ENCODE peak calls at places on chromosomes 2 and 18, in four cellular contexts. I is K562, N is HCT116, A is H1. E is an unnamed sample.

GRCh38 chr2:27131429-27131828 is 3.0 kb downstream of the PREB start:
- DNase-seq in A (no peak), N (no peak), I (no peak), E (no peak)

GRCh38 chr2:189142893-189143759 is 36.4 kb downstream of the COL5A2 start:
- DNase-seq in I (peak), A (peak), N (peak), E (peak)

GRCh38 chr2:9256570-9257043 is 50.0 kb downstream of the ASAP2 start:
- DNase-seq in A (no peak), I (no peak), N (no peak), E (no peak)

GRCh38 chr2:43950383-43951008 is 45.3 kb downstream of the LRPPRC start:
- DNase-seq in I (no peak), N (peak), A (no peak), E (peak)

GRCh38 chr18:73782405-73782804 is 365.2 kb downstream of the FBXO15 start:
- DNase-seq in N (no peak), I (no peak), A (no peak), E (no peak)

GRCh38 chr18:60943297-60943696 is 389.9 kb upstream of the CDH20 start:
- DNase-seq in I (no peak), N (no peak), A (no peak), E (no peak)

GRCh38 chr2:151878655-151879563 is 50.7 kb upstream of the ARL5A start:
- DNase-seq in N (peak), I (no peak), A (no peak), E (peak)

GRCh38 chr2:50449306-50449705 is 582.6 kb downstream of the NRXN1 start:
- DNase-seq in I (no peak), N (no peak), A (no peak), E (no peak)

GRCh38 chr18:8506251-8507049 is 102.8 kb upstream of the RAB12 start:
- DNase-seq in N (no peak), A (peak), I (no peak), E (no peak)

GRCh38 chr2:96264656-96265348 is 995 bp downstream of the TMEM127 start:
- DNase-seq in I (no peak), N (no peak), A (no peak), E (peak)

GRCh38 chr18:44579745-44580144 is 100.9 kb upstream of the SETBP1 start:
- DNase-seq in A (no peak), N (no peak), I (no peak), E (no peak)

DNA sequence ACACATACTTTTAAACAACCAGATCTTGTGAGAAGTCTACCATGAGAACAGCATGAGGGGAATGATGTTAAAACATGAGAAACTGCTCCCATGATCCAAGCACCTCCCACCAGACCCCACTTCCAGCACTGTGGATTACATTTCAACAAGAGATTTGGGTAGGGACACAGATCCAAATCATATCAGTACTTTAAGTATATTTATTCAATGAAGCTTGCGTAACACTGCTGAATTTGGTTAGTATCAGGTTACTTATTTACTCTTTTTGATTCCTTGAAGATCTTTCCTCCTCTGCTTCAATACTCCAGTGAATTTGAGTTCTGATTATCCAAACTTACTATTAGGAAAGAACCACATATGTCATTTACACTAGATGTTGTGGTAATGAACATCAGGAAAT is 418.6 kb downstream of the PIK3C3 start:
- DNase-seq in N (no peak), A (no peak), I (no peak), E (no peak)
- TF ChIP-seq MAX in N (no peak), A (no peak), I (no peak), E (no peak)

GRCh38 chr2:97699765-97700444 is 13.5 kb upstream of the ZAP70 start:
- DNase-seq in I (peak), A (peak), N (peak), E (peak)

GRCh38 chr2:97701186-97701585 is 12.2 kb upstream of the ZAP70 start:
- DNase-seq in N (no peak), A (peak), I (no peak), E (no peak)

GRCh38 chr2:97698530-97698929 is 14.8 kb upstream of the ZAP70 start:
- DNase-seq in N (no peak), A (no peak), I (no peak), E (no peak)

GRCh38 chr2:97695744-97696143 is 17.6 kb upstream of the ZAP70 start:
- DNase-seq in I (no peak), N (no peak), A (no peak), E (no peak)

DNA sequence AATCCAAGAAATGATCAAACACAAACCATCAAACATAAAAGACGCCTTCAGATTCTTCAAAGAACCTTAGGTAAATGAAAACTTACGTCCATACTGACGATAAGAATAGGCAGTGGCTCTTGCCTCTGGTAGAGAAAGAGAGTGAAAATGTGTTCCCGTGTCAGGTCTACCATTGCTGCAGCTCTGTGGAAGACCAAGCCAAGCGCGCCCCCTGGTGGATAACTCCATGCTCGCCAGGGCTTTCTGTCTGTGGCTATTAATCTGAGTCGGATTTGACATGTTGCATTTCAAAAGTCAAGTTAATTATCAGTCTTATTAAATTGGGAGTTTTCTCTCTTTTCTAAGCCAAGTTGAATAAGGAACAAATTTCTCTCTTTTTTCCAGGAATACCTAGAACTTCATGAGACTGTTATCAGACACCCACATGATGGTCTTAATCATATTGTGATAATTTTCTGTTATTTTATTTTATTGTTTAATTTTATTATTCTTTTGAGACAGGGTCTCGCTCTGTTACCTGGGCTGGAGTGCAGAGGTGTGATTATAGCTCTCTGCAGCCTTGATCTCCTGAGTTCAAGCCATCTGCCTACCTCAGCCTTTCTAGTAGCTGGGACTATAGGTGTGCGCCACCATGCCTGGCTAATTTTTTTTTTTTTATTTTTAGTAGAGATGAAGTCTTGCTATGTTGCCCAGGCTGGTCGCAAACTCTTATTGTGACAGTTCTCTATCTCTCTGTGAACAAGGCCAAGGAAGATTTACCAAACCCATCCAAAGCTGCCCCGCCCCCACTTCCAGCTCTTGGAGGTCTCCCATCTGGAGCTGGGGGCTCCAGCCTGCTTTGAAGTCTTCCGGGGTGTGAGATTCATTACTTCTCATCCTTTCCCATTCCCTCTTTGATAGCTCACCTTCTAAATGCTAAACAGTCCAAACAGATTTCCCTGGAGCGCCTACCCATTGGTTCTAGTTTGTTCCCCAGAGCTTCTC is 15.8 kb upstream of the ZAP70 start:
- DNase-seq in N (peak), A (peak), I (peak), E (peak)
- H3K27ac ChIP-seq in N (no peak), A (no peak), I (no peak), E (no peak)

DNA sequence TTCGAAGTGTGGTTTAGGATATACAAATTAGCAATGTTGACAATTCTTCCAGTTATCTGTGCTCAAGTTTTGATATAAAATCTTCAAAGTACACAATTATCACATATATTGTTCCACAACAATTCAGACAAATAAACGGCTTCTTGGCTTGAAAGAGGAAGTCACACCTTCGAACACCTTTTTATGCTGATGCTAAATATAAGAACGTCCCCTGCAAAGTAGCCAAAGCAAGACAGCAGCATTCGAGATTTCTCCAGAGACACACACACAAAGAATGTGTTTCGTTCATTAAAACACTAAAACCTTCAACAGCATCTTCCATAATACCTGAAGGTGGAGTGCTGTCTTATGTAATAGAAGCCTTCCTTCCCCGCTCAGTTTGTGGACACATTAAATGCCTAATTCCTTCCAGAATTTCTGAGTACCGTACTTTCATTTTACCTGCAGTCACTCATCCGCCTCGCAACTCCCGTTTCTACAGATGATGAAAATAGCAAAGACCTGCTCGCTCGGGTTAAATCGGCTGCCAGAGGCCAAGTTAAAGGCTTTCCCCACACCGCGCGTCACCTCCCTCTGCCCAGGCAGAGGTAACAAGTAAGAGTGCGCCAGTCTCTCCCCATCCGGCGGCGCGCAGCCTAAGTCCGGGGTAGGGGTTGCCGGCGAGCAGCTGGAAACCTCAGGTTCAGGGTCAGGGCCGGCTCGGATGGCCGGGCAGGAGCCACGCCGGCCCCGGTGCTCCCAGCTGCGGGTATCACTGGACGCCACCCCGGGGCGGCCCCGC is 847 bp downstream of the SERPINE2 start:
- DNase-seq in A (peak), N (no peak), I (no peak), E (peak)
- TF ChIP-seq FOSL1 in A (no peak), N (no peak), I (no peak), E (no peak)

DNA sequence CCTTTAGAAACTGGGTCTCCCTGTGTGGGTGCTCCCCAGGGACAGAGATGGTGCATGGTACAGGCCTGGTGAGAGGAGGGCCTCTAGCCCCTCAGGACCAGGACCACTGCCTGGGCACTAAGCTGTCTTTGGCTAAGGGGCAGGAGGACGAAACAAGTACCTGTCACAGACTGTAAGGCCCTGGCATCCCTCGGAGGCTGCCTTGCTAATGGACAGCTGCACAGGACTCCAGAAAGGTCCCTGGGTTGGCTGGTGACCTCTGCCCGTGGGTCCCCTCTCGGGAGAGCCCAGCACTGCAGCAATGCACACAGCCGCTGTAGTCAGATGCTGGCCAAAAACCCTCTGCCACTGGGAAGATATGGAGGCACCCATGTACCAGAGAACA is 14.3 kb downstream of the HS6ST1 start:
- DNase-seq in I (no peak), A (no peak), N (no peak), E (no peak)
- TF ChIP-seq MAX in I (no peak), A (no peak), N (no peak), E (no peak)

GRCh38 chr2:45943231-45944044 is 292.0 kb downstream of the PRKCE start:
- DNase-seq in A (no peak), N (no peak), I (no peak), E (no peak)

GRCh38 chr2:45944075-45944474 is 292.6 kb downstream of the PRKCE start:
- DNase-seq in I (no peak), N (peak), A (no peak), E (no peak)

GRCh38 chr2:45941758-45942738 is 290.6 kb downstream of the PRKCE start:
- DNase-seq in I (no peak), N (no peak), A (no peak), E (no peak)

GRCh38 chr2:45945182-45945779 is 293.8 kb downstream of the PRKCE start:
- DNase-seq in N (no peak), I (no peak), A (no peak), E (no peak)

GRCh38 chr2:45946023-45946422 is 294.5 kb downstream of the PRKCE start:
- DNase-seq in A (no peak), N (peak), I (no peak), E (no peak)
- H3K27ac ChIP-seq in A (no peak), N (peak), I (no peak), E (no peak)

DNA sequence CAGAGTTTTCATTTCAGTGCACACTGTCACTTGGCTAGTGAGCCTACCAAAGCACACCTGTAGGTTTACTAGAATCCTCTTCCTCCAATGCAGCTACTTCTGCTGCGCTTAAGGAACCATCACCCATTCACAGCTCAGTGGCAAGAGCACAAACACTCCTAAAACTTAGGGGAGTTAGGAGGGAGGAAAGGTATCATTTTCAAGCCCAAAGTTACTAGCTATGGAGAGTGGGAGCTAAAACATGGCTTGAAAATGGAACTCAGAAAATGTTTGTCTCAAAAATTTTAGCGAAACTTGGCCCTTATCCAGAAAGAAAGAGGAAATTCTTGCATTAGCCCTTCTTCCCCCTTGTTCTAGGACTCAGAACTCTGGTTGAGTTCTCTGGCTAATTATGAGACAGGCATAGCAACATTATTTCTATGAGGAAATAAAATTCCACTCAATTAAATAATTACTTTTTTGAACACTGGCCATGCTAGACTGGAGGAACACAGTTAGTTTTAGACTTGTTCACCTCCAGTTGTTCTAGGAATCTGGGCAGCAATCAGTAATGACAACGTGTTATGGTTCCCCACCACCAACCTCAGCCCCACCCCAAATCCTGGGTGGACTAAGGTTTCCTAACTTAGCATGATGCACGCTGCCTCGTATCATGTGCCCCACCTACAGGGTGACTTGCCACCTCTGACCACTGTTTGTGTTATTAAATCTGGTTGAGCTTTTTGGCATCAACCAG is 32.9 kb downstream of the LPIN2 start:
- DNase-seq in I (no peak), N (no peak), A (no peak), E (no peak)
- TF ChIP-seq FOSL1 in I (no peak), N (no peak), A (no peak), E (no peak)

GRCh38 chr2:7018767-7019166 is 101.6 kb downstream of the RNF144A start:
- DNase-seq in A (no peak), I (no peak), N (no peak), E (no peak)
- TF ChIP-seq MAX in A (no peak), I (no peak), N (no peak), E (no peak)

GRCh38 chr2:205837663-205838062 is 155.4 kb downstream of the NRP2 start:
- DNase-seq in N (no peak), I (no peak), A (no peak), E (no peak)
- H3K27ac ChIP-seq in N (no peak), I (no peak), A (no peak), E (no peak)

E was measured in HepG2.